ENCODE peak calls at places on chromosome 15, in seven cellular contexts. H is activated T-helper 1 cell treated with anti-CD3 and anti-CD28 coated beads, Interleukin-2, amount 50 U/mL, for 16 hours; F is adipocyte; Z is AML-193; Q is small intestine; M is neural crest cell; I is fibroblast of the aortic adventitia. Y is an unnamed sample.

GRCh38 chr15:99249270-99249817 is at the start of gene TTC23:
- DNase-seq in H (no peak), F (peak), Z (peak), Q (peak), M (peak), I (peak), Y (no peak)

GRCh38 chr15:70806992-70807712 is 43.8 kb upstream of the UACA start:
- DNase-seq in H (no peak), F (no peak), Z (peak), Q (no peak), M (no peak), I (no peak), Y (no peak)

GRCh38 chr15:77413687-77414349 is 6.1 kb downstream of the PEAK1 start:
- DNase-seq in H (no peak), F (no peak), Z (no peak), Q (no peak), M (no peak), I (no peak), Y (no peak)

GRCh38 chr15:50911641-50912040 is 3.2 kb downstream of the AP4E1 start:
- DNase-seq in H (no peak), F (no peak), Z (peak), Q (no peak), M (no peak), I (no peak), Y (no peak)

GRCh38 chr15:29319823-29320222 is 50.2 kb upstream of the NSMCE3 start:
- DNase-seq in H (no peak), F (no peak), Z (no peak), Q (no peak), M (no peak), I (no peak), Y (no peak)

GRCh38 chr15:58440181-58440910 is 8.6 kb downstream of the LIPC start:
- DNase-seq in H (no peak), F (peak), Z (no peak), Q (peak), M (no peak), I (peak), Y (no peak)

GRCh38 chr15:90918034-90918788 is 14.1 kb downstream of the HDDC3 start:
- DNase-seq in H (no peak), F (no peak), Z (no peak), Q (no peak), M (no peak), I (no peak), Y (no peak)

GRCh38 chr15:63599401-63600000 is 2.3 kb downstream of the FBXL22 start:
- DNase-seq in H (no peak), F (peak), Z (peak), Q (peak), M (no peak), I (peak), Y (peak)

GRCh38 chr15:88383354-88383753 is 83.8 kb downstream of the MRPL46 start:
- DNase-seq in H (no peak), F (no peak), Z (no peak), Q (no peak), M (no peak), I (no peak), Y (no peak)

GRCh38 chr15:61051570-61052031 is 177.5 kb downstream of the RORA start:
- DNase-seq in H (no peak), F (peak), Z (no peak), Q (peak), M (peak), I (peak), Y (peak)